ENCODE peak calls at places on chromosomes 11 and 22, in five cellular contexts. U is PC-3, X is HCT116, W is astrocyte, M is mesenchymal stem cell. D is an unnamed sample.

GRCh38 chr11:61477734-61478148 is 30.8 kb upstream of the LRRC10B start:
- DNase-seq in U (peak; percentile 64), X (no peak), W (no peak), M (peak; percentile 35), D (peak; percentile 56)

GRCh38 chr11:61128947-61129346 is 26.7 kb downstream of the CD5 start:
- DNase-seq in U (no peak), X (no peak), W (no peak), M (no peak), D (no peak)

GRCh38 chr22:49392841-49393510 is 434.7 kb downstream of the BRD1 start:
- DNase-seq in U (no peak), X (no peak), W (no peak), M (no peak), D (no peak)

GRCh38 chr11:16356057-16356750 is at the start of gene SOX6:
- DNase-seq in U (no peak), X (no peak), W (peak; percentile 76), M (peak; percentile 51), D (no peak)

GRCh38 chr11:114319716-114320328 is 23.6 kb downstream of the NNMT start:
- DNase-seq in U (no peak), X (no peak), W (no peak), M (no peak), D (no peak)

GRCh38 chr11:92276773-92277172 is 52.2 kb downstream of the FAT3 start:
- DNase-seq in U (peak; percentile 20), X (no peak), W (no peak), M (peak; percentile 30), D (no peak)

GRCh38 chr22:30861131-30861530 is 107.4 kb downstream of the MORC2 start:
- DNase-seq in U (no peak), X (no peak), W (no peak), M (no peak), D (no peak)

GRCh38 chr22:50326959-50327710 is at the start of gene DENND6B:
- DNase-seq in U (peak; percentile 76), X (no peak), W (no peak), M (peak; percentile 69), D (peak; percentile 50)

GRCh38 chr11:10784229-10785145 is 24.2 kb downstream of the EIF4G2 start:
- DNase-seq in U (no peak), X (no peak), W (peak; percentile 61), M (peak; percentile 23), D (no peak)

GRCh38 chr11:82927264-82927880 is 25.8 kb downstream of the DDIAS start:
- DNase-seq in U (peak; percentile 80), X (peak; percentile 34), W (peak; percentile 25), M (peak; percentile 69), D (peak; percentile 13)

GRCh38 chr11:12826441-12826840 is 152.2 kb downstream of the TEAD1 start:
- DNase-seq in U (no peak), X (no peak), W (peak; percentile 52), M (no peak), D (no peak)

GRCh38 chr11:128422576-128423370 is 164.6 kb downstream of the ETS1 start:
- DNase-seq in U (no peak), X (no peak), W (no peak), M (no peak), D (peak; percentile 93)

GRCh38 chr11:130211144-130211543 is 51.6 kb downstream of the ST14 start:
- DNase-seq in U (no peak), X (no peak), W (no peak), M (no peak), D (no peak)

GRCh38 chr22:24550902-24551229 is 4.1 kb downstream of the GUCD1 start:
- DNase-seq in U (no peak), X (no peak), W (no peak), M (no peak), D (no peak)

GRCh38 chr22:25644122-25644521 is 79.6 kb downstream of the GRK3 start:
- DNase-seq in U (no peak), X (no peak), W (peak; percentile 70), M (no peak), D (no peak)

GRCh38 chr11:84969103-84969502 is 658.0 kb downstream of the DLG2 start:
- DNase-seq in U (no peak), X (no peak), W (peak; percentile 95), M (peak; percentile 67), D (no peak)

GRCh38 chr11:65843811-65844210 is 10.0 kb downstream of the SNX32 start:
- DNase-seq in U (no peak), X (no peak), W (no peak), M (no peak), D (no peak)

GRCh38 chr11:57597461-57597892 is at the start of gene SERPING1:
- DNase-seq in U (no peak), X (no peak), W (no peak), M (no peak), D (no peak)

GRCh38 chr11:127651175-127651887 is 650.8 kb upstream of the KIRREL3 start:
- DNase-seq in U (peak; percentile 80), X (no peak), W (peak; percentile 93), M (peak; percentile 69), D (no peak)

GRCh38 chr11:46348566-46348981 is 1.3 kb downstream of the DGKZ start:
- DNase-seq in U (no peak), X (no peak), W (no peak), M (no peak), D (peak; percentile 41)

GRCh38 chr22:30694638-30695350 is at the start of gene OSBP2:
- DNase-seq in U (peak; percentile 19), X (no peak), W (no peak), M (no peak), D (no peak)

GRCh38 chr22:30626413-30626812 is 9.2 kb upstream of the SLC35E4 start:
- DNase-seq in U (no peak), X (no peak), W (no peak), M (no peak), D (no peak)

GRCh38 chr11:130314184-130314748 is 451 bp downstream of the ZBTB44 start:
- DNase-seq in U (peak; percentile 62), X (peak; percentile 10), W (no peak), M (no peak), D (no peak)

GRCh38 chr11:121108413-121108812 is 7.4 kb downstream of the TECTA start:
- DNase-seq in U (no peak), X (no peak), W (no peak), M (no peak), D (no peak)

GRCh38 chr11:69352715-69353325 is 58.9 kb downstream of the MYEOV start:
- DNase-seq in U (peak; percentile 96), X (peak; percentile 54), W (peak; percentile 97), M (peak; percentile 97), D (no peak)

GRCh38 chr11:12188548-12189317 is 78.3 kb downstream of the MICAL2 start:
- DNase-seq in U (no peak), X (no peak), W (no peak), M (no peak), D (no peak)

GRCh38 chr22:50141891-50142363 is 28.6 kb upstream of the PANX2 start:
- DNase-seq in U (no peak), X (no peak), W (no peak), M (peak; percentile 44), D (no peak)

GRCh38 chr11:61071208-61071681 is 31.0 kb upstream of the CD5 start:
- DNase-seq in U (no peak), X (no peak), W (no peak), M (no peak), D (peak; percentile 67)

GRCh38 chr11:124716596-124716995 is 23.1 kb upstream of the NRGN start:
- DNase-seq in U (peak; percentile 30), X (no peak), W (peak; percentile 44), M (no peak), D (no peak)

GRCh38 chr11:102050927-102051575 is 3.8 kb downstream of the CFAP300 start:
- DNase-seq in U (no peak), X (no peak), W (no peak), M (peak; percentile 73), D (no peak)

GRCh38 chr11:102047305-102047924 is at the start of gene CFAP300:
- DNase-seq in U (peak; percentile 77), X (no peak), W (peak; percentile 52), M (peak; percentile 81), D (no peak)

GRCh38 chr11:102046841-102047240 is 396 bp upstream of the CFAP300 start:
- DNase-seq in U (no peak), X (no peak), W (peak; percentile 69), M (peak; percentile 67), D (no peak)
- H3K27ac ChIP-seq in U (no peak overlapping the region), X (no peak overlapping the region), W (peak overlapping the region; percentile 61), M (no peak overlapping the region), D (no peak overlapping the region)

DNA sequence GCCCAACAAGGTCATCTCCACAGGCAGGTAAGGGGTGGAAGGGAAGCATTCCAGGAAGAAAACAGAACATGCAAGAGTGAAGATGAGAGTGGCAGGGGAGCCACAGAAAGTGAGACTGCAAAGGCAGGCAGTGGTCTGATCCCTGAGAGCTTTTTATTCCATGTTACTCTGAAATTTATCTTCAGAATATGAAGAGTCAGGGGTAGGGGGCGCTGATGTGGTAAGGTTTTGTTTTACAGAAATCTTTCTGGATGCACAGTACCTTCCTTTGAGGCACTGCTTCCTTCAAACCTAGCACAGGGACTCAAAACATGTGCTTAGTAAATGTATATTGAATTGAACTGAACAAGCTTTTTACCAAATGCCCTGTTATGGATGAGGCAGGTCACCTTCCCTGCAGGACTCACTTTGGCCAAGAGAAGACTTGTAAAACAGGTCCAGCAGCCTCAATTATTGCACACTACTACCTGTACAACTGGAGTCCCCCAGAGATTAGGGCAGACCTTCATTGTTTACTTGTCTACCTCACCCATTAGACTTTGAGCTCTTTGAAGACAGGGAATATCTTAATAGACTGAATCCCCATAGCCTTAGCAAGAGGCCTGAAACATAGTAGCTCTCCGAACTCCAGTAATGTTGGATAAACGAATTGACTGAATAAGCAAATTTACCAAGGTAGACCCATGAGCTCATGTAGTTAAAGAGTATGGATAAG is 2.2 kb downstream of the PAK1 start:
- DNase-seq in U (peak; percentile 88), X (no peak), W (no peak), M (no peak), D (peak; percentile 36)
- H3K4me2 ChIP-seq in U (peak overlapping the region; percentile 18), X (peak overlapping the region; percentile 86), W (no peak overlapping the region), M (no peak overlapping the region), D (peak overlapping the region; percentile 43)

DNA sequence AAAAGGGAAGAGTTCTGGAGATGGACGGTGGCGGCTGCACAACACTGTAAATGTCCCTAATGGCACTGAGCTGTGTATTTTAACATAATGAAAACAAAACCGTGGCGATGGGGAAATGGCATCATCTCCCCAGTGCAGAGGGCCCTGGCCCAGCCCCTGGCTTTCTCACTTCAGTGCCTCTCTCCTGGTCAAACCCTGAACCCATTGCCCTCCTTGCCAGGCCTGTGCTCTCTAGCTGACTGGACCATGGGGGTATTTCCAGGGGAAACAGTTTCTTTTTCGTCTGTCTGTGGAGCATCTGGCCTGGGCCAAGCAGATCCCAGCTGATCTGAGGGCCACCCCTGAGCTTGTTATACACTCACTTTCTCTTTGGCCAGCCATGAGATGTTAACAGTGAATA is 17.4 kb upstream of the NAP1L4 start:
- DNase-seq in U (no peak), X (no peak), W (no peak), M (no peak), D (no peak)
- H3K27ac ChIP-seq in U (no peak overlapping the region), X (no peak overlapping the region), W (no peak overlapping the region), M (no peak overlapping the region), D (no peak overlapping the region)

GRCh38 chr22:33920927-33921575 is 775 bp upstream of the LARGE1 start:
- DNase-seq in U (peak; percentile 77), X (peak; percentile 57), W (peak; percentile 86), M (peak; percentile 96), D (no peak)

GRCh38 chr22:33919591-33920501 is at the start of gene LARGE1:
- DNase-seq in U (no peak), X (no peak), W (no peak), M (peak; percentile 40), D (no peak)

GRCh38 chr22:33923033-33923432 is 2.8 kb upstream of the LARGE1 start:
- DNase-seq in U (no peak), X (no peak), W (peak; percentile 34), M (peak; percentile 43), D (no peak)

GRCh38 chr22:33922268-33922667 is 2.0 kb upstream of the LARGE1 start:
- DNase-seq in U (no peak), X (no peak), W (peak; percentile 9), M (peak; percentile 63), D (no peak)

GRCh38 chr22:33921576-33922181 is 1.4 kb upstream of the LARGE1 start:
- DNase-seq in U (no peak), X (no peak), W (peak; percentile 60), M (peak; percentile 83), D (no peak)
- H3K4me2 ChIP-seq in U (peak overlapping the region; percentile 78), X (peak overlapping the region; percentile 71), W (peak overlapping the region; percentile 100), M (peak overlapping the region; percentile 99), D (no peak overlapping the region)

D was measured in DND-41.